ENCODE peak calls at places on chromosome 6, in eight cellular contexts. L, W, Y, P, H, I, Z and N are unnamed samples.

GRCh38 chr6:119184008-119184665 is 105.7 kb upstream of the FAM184A start:
- DNase-seq in P (no peak), W (peak), Y (no peak), H (no peak), L (no peak), I (no peak), Z (no peak), N (no peak)

GRCh38 chr6:75275067-75275466 is 9.5 kb downstream of the TMEM30A start:
- DNase-seq in Z (peak), H (peak), W (peak), L (peak), P (no peak), I (peak), Y (no peak), N (no peak)

GRCh38 chr6:8468731-8469130 is 33.4 kb upstream of the SLC35B3 start:
- DNase-seq in Z (no peak), W (no peak), L (no peak), P (no peak), I (no peak), H (no peak), Y (no peak), N (no peak)

GRCh38 chr6:144690659-144691058 is 405.5 kb downstream of the UTRN start:
- DNase-seq in L (no peak), I (no peak), P (no peak), W (no peak), H (no peak), Z (no peak), Y (no peak), N (no peak)

GRCh38 chr6:14068133-14068532 is 49.4 kb upstream of the CD83 start:
- DNase-seq in W (peak), H (peak), P (no peak), L (peak), Z (peak), Y (no peak), I (peak), N (no peak)

GRCh38 chr6:42727084-42727601 is 4.7 kb upstream of the PRPH2 start:
- DNase-seq in H (peak), P (no peak), I (peak), L (peak), Y (no peak), Z (no peak), W (peak), N (no peak)

GRCh38 chr6:31538805-31539400 is 2.9 kb downstream of the DDX39B start:
- DNase-seq in I (no peak), L (no peak), Y (no peak), P (no peak), H (no peak), W (no peak), Z (no peak), N (no peak)

GRCh38 chr6:124430741-124431140 is 531.5 kb upstream of the RNF217 start:
- DNase-seq in P (no peak), Z (no peak), H (no peak), W (no peak), Y (no peak), I (peak), L (no peak), N (no peak)

GRCh38 chr6:130420911-130421310 is 55.1 kb downstream of the TMEM200A start:
- DNase-seq in L (no peak), I (peak), H (no peak), Z (no peak), W (no peak), P (no peak), Y (no peak), N (no peak)

GRCh38 chr6:98486052-98486451 is 348.3 kb upstream of the POU3F2 start:
- DNase-seq in L (no peak), W (no peak), P (no peak), H (no peak), Z (no peak), Y (no peak), I (no peak), N (no peak)

GRCh38 chr6:132812255-132812732 is 2.1 kb upstream of the RPS12 start:
- DNase-seq in I (peak), P (no peak), L (peak), H (peak), W (peak), Y (no peak), Z (peak), N (no peak)

GRCh38 chr6:163147988-163148387 is 266.5 kb upstream of the QKI start:
- DNase-seq in Y (no peak), W (no peak), H (peak), L (no peak), Z (peak), I (no peak), P (no peak), N (no peak)
- TF ChIP-seq CTCF in Y (peak), W (no peak), H (no peak), L (no peak), Z (peak), I (no peak), P (no peak), N (no peak)

GRCh38 chr6:100472674-100473073 is 8.0 kb upstream of the SIM1 start:
- DNase-seq in L (peak), Y (no peak), I (peak), Z (peak), W (peak), P (no peak), H (no peak), N (no peak)
- TF ChIP-seq CTCF in L (peak), Y (peak), I (no peak), Z (peak), W (no peak), P (no peak), H (no peak), N (no peak)

DNA sequence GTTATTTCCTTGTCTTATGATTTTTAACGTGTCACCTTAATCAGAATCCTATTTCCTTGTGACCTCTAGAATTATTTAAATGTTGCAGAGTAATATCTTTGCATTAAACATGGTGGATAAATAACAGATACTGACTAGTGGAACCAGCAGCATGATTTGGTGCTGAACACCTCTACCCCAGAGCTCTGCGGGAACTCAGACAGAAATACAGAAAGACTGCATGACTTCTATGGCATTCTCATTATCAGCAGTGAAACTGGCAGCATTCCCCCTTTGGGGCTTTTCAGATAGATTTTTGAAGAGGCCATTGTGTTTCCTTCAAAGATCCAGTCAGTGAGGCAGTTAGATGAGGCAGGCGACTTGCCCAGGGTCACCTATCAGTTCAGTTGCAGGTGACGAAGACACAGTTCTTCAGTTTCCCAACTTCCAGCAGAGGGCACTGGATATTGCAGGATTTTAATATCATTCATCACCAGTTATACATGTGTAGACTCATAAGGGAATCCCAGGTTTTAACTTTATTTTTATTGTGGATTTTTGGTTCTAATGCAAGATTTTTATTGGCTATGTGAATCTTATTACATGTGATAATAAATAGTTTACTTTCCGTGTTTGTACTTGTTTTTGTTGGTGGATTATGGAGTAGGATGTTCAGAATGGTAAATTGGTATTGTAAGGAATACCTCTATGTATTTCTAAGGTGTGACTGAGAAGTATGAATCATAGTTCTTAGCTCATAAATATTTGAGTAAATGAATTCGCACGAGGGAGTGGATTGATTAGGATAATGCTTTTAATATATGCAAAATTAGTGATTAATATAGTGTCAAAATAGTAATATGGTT is 81.3 kb downstream of the AFDN start:
- DNase-seq in L (peak), P (no peak), Z (peak), I (peak), Y (peak), H (peak), W (peak), N (no peak)
- TF ChIP-seq CTCF in L (peak), P (peak), Z (peak), I (no peak), Y (peak), H (peak), W (peak), N (no peak)

GRCh38 chr6:39107034-39107433 is 8.0 kb downstream of the SAYSD1 start:
- DNase-seq in Z (no peak), Y (no peak), L (no peak), W (no peak), I (no peak), H (no peak), P (no peak), N (no peak)

GRCh38 chr6:39100358-39100757 is 14.6 kb downstream of the SAYSD1 start:
- DNase-seq in L (no peak), H (no peak), P (no peak), Y (no peak), Z (no peak), W (no peak), I (no peak), N (no peak)

GRCh38 chr6:39104528-39104927 is 10.5 kb downstream of the SAYSD1 start:
- DNase-seq in P (no peak), I (no peak), W (no peak), Y (no peak), Z (no peak), L (no peak), H (no peak), N (no peak)

GRCh38 chr6:39102821-39103136 is 12.2 kb downstream of the SAYSD1 start:
- DNase-seq in W (no peak), H (no peak), Z (no peak), I (no peak), L (no peak), Y (no peak), P (no peak), N (no peak)

GRCh38 chr6:39102024-39102820 is 12.8 kb downstream of the SAYSD1 start:
- DNase-seq in I (peak), Y (no peak), P (no peak), Z (peak), L (no peak), W (peak), H (peak), N (peak)
- TF ChIP-seq CTCF in I (peak), Y (peak), P (no peak), Z (peak), L (no peak), W (peak), H (peak), N (peak)

GRCh38 chr6:113629940-113630339 is 227.2 kb upstream of the MARCKS start:
- DNase-seq in Z (no peak), L (no peak), I (no peak), Y (no peak), W (no peak), H (no peak), P (no peak), N (no peak)

GRCh38 chr6:113625850-113626249 is 231.3 kb upstream of the MARCKS start:
- DNase-seq in H (no peak), W (no peak), L (no peak), P (no peak), I (no peak), Z (no peak), Y (no peak), N (no peak)

GRCh38 chr6:113627480-113627879 is 229.7 kb upstream of the MARCKS start:
- DNase-seq in I (no peak), P (no peak), Z (no peak), L (no peak), W (no peak), Y (no peak), H (no peak), N (no peak)

GRCh38 chr6:113623124-113623523 is 234.0 kb upstream of the MARCKS start:
- DNase-seq in H (no peak), P (no peak), L (no peak), W (no peak), Z (no peak), I (no peak), Y (no peak), N (no peak)

GRCh38 chr6:113626470-113626869 is 230.7 kb upstream of the MARCKS start:
- DNase-seq in L (no peak), P (no peak), Y (no peak), H (no peak), W (no peak), Z (no peak), I (no peak), N (no peak)
- TF ChIP-seq CTCF in L (no peak), P (no peak), Y (no peak), H (no peak), W (no peak), Z (no peak), I (no peak), N (no peak)

GRCh38 chr6:40582892-40583291 is 4.3 kb downstream of the LRFN2 start:
- DNase-seq in Z (no peak), I (no peak), P (no peak), L (no peak), W (no peak), H (no peak), Y (no peak), N (no peak)
- TF ChIP-seq CTCF in Z (peak), I (no peak), P (no peak), L (peak), W (no peak), H (no peak), Y (no peak), N (peak)

GRCh38 chr6:73823832-73824231 is 127.8 kb downstream of the CD109 start:
- DNase-seq in P (no peak), L (no peak), H (no peak), Y (no peak), W (no peak), Z (no peak), I (no peak), N (no peak)
- TF ChIP-seq CTCF in P (no peak), L (peak), H (no peak), Y (no peak), W (peak), Z (peak), I (no peak), N (no peak)